ENCODE peak calls at places on chromosomes 11 and 22, in five cellular contexts. N is astrocyte of the cerebellum, A is mesothelial cell of epicardium, I is choroid plexus epithelial cell, C is colonic mucosa. S is an unnamed sample.

GRCh38 chr22:29268511-29269229 is 602 bp downstream of the EWSR1 start:
- DNase-seq in N (peak; percentile 56), A (no peak), I (peak; percentile 83), C (no peak), S (peak; percentile 53)

GRCh38 chr22:27866136-27867091 is 52.6 kb downstream of the PITPNB start:
- DNase-seq in N (peak; percentile 76), A (no peak), I (peak; percentile 95), C (no peak), S (no peak)

GRCh38 chr22:23682082-23682481 is 8.7 kb upstream of the RGL4 start:
- DNase-seq in N (no peak), A (no peak), I (no peak), C (no peak), S (no peak)

GRCh38 chr11:90364527-90364926 is 141.7 kb upstream of the CHORDC1 start:
- DNase-seq in N (no peak), A (no peak), I (no peak), C (no peak), S (no peak)

GRCh38 chr22:45218974-45219373 is 21.7 kb downstream of the KIAA0930 start:
- DNase-seq in N (no peak), A (no peak), I (no peak), C (no peak), S (no peak)

GRCh38 chr22:25393121-25393805 is 171.2 kb upstream of the GRK3 start:
- DNase-seq in N (no peak), A (no peak), I (no peak), C (no peak), S (no peak)

GRCh38 chr11:2092464-2092910 is 46.7 kb downstream of the IGF2 start:
- DNase-seq in N (no peak), A (no peak), I (no peak), C (no peak), S (no peak)

GRCh38 chr11:119476038-119476437 is 53.1 kb upstream of the THY1 start:
- DNase-seq in N (no peak), A (no peak), I (no peak), C (no peak), S (no peak)

GRCh38 chr11:65485820-65486219 is 13.0 kb upstream of the MALAT1 start:
- DNase-seq in N (no peak), A (no peak), I (no peak), C (peak; percentile 22), S (no peak)

DNA sequence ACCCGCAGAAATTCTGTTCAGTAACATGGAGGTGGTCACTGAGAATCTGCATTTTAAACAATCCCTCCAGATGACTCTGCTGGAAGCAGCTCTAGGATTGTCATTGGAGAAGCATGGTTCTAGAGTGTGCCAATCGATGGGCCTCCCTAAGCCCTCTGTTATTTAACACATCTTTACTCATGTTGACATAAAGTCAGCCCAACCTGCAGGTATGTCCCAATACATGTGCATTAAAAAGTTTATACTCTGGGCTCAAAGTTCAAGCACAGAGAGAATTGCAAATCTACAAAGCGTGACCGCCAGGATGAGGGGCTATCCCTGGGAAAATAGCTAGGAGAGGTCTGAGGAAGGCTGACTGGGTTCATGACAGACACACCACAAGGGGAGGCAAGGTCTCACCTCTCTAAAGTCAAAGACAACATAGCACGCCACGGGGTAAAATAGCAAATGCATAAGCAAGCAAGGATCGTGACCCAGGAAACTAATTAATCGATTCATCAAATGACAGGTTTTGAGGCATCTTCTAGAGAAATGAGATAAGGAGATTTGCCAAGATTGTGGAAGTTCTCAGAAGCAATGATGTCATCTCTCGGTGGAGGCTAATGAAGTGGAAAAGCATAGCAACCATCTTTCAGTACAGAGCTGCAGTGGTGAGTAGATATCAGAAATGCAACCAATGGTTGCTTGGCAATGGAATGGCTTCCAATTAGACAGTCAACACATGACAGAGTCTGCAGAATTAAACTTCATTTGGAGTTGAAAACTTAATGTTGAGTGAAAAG is 116.2 kb downstream of the KIRREL3 start:
- DNase-seq in N (no peak), A (no peak), I (no peak), C (no peak), S (no peak)
- TF ChIP-seq CTCF in N (no peak), A (no peak), I (no peak), C (no peak), S (no peak)

DNA sequence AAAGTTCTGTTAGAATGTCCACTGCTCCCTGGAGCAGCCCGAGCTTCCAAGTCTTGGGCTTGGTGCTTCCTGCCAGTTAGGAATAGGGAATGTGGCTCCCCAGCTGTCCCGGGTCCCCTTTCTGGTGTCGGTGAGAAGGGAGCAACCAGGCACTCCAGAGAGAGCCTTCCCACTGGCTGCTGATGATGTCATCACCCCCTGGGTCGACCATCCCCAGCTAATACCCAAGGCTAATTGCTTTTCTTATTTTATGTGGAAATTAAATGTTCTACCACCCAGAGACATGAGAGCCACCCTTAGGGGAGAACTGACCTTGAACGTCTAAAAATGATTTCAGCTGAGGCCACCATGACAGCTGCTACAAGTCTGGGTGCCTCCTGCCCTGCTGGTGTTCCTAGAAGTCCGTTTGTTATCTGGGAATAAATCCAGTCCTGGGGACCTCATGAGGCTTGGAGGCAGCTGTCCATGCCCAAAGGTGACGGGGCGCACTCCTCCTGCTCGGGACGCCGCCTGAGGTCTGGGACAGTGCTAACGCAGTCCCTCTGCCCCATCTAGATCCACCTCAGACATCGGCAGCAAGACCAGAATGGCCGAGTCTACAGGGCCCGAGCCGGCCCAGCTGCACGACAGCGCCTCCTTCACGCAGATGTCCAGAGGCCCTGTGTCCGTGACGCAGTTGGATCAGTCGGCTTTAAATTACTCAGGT is 42.3 kb downstream of the C11orf91 start:
- DNase-seq in N (no peak), A (no peak), I (no peak), C (no peak), S (no peak)
- TF ChIP-seq CTCF in N (no peak), A (no peak), I (no peak), C (no peak), S (no peak)

DNA sequence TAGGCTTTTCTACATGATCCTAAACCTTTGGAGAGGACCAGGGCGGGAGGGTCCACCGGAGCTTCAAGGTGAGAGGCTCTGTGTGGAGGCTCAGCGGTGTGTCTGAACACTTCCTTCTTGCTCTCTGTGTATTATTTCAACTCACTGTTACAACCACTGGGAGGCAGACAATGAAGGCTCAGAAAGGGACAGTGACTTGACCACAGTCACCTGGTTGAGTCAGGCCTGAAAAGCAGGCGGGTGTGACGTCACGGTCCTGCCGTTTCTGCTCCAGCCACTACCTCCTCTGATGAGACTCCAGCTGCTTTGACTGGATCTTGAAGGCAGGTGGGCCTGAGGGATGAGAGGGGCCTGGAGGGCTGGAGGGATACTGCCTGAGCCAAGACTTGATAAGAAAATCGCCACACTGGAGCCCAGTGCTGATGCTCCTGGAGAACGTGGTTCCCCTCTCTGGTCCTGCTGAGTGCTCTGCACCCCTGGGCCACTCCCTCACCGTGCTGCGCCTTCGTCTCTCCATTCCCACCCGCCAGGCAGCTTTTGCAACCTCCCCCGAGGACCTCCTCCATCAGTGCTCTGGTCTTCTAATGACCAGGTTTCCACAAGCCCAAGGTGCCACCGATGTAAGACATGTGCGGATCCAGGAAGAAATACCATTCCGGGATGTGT is 27.9 kb downstream of the KCNC1 start:
- DNase-seq in N (no peak), A (no peak), I (no peak), C (no peak), S (no peak)
- TF ChIP-seq CTCF in N (no peak), A (no peak), I (peak; percentile 12), C (no peak), S (no peak)

DNA sequence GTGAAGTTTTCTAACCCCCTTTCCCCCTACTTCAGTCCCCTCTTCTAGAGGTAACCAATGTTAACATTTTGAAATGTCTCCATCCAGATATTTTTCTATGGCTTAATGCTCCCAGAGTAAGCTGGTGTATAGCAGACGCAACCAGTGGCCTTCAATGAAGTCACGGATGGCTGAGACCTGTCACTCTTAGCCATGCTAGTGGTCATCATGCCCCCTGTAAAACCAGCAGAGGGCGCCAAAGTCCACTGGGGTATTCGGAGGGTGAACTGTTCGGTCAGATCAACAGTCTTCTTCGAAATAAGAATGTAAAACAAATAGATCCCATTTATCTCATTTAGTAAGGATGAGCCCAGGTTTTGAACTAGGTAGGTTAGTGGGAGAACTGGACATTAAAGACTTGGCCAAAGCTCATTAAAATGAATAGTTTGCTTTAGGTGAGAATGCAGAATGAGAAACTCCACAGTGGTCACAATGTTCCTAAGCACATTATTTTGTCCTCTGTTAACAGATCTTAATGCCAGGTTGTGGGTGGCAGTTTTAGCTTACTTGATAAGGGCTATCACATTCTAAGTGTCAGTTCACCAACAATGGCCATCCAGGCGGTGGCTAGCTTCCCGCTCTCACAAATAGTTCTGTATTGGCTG is 8.6 kb upstream of the MMP8 start:
- DNase-seq in N (no peak), A (no peak), I (peak; percentile 61), C (peak; percentile 82), S (no peak)
- TF ChIP-seq CTCF in N (peak; percentile 68), A (peak; percentile 53), I (peak; percentile 91), C (peak; percentile 79), S (peak; percentile 61)

GRCh38 chr11:898540-899190 is 11.9 kb downstream of the CHID1 start:
- DNase-seq in N (no peak), A (no peak), I (peak; percentile 47), C (no peak), S (no peak)
- TF ChIP-seq CTCF in N (peak; percentile 25), A (no peak), I (peak; percentile 52), C (no peak), S (peak; percentile 15)

DNA sequence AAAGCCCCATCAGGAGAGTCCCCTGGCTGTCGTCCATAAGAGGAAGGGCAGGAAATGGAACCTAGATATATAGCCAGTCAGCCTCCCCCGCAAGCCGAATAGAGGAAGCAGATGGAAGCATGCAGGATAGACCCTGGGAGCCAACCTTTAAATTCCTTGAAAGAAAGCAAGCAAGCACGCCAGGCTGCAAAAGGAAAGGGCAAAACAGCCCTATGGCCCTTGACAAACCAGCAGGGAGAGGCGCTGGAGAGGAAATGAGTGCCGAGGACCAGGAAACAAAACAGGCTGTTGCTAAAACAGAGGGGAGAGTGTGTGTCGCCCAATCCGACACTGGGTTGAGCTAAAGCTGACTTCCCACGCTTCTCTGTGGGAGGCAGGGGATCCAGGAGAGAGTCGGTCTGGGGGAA is 203.5 kb upstream of the MTNR1B start:
- DNase-seq in N (no peak), A (no peak), I (peak; percentile 7), C (peak; percentile 17), S (no peak)
- TF ChIP-seq CTCF in N (no peak), A (no peak), I (no peak), C (no peak), S (no peak)

GRCh38 chr11:39374963-39375698 is 2084.3 kb downstream of the LRRC4C start:
- DNase-seq in N (peak; percentile 2), A (no peak), I (peak; percentile 33), C (no peak), S (no peak)
- TF ChIP-seq CTCF in N (peak; percentile 45), A (peak; percentile 86), I (peak; percentile 43), C (peak; percentile 52), S (peak; percentile 77)

DNA sequence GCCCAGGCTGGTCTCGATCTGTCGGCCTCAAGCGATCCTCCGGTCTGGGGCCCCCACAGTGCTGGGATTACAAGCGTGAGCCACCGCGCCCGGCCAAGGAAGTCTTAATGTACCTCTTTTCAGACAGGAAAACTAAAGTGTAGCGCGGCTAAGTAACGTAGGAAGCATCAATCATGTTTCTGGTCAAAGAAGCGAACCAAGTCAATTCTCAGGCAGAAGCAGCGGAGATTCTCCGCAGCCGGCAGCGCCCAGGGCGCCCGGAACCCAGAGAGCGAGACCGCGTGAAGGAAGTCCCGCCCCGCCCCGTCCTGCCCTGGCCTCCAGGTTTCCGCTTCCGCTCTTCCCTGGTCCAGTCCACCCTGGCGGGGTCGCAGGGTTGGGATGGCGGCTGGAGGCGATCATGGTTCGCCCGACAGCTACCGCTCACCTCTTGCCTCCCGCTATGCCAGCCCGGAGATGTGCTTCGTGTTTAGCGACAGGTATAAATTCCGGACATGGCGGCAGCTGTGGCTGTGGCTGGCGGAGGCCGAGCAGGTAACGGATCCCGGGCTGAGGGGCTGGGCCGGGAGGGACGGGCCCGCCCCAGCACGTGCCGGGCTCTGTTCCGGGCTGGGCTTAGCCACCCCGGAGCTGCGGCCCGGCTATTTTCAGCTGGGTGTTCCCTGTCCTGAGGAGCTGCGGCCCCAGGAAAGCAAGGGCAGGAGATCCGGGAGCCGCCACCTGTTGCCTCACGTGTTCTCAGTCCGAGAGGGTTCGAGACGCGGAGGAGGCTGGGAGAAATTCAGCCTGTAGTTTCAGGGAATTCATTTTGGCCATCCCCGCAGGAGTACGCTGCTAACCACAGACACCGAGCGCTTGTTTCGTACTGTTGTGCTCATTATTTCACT is at the start of gene ADSL:
- DNase-seq in N (peak; percentile 61), A (peak; percentile 73), I (peak; percentile 86), C (peak; percentile 93), S (peak; percentile 75)
- TF ChIP-seq CTCF in N (peak; percentile 24), A (no peak), I (peak; percentile 28), C (no peak), S (no peak)